ENCODE peak calls at places on chromosome 13, in ten cellular contexts. I is RWPE1, B is GM23248, X is colonic mucosa, M is psoas muscle, W is thoracic aorta, A is DND-41, Q is body of pancreas, O is pancreas, P is dorsolateral prefrontal cortex. R is an unnamed sample.

GRCh38 chr13:72652681-72653080 is 74.7 kb downstream of the MZT1 start:
- DNase-seq in O (no peak), X (no peak), P (no peak), I (no peak), B (no peak), A (no peak), M (no peak), W (no peak), Q (no peak), R (no peak)

GRCh38 chr13:25727250-25727649 is 324.6 kb downstream of the SHISA2 start:
- DNase-seq in W (no peak), M (no peak), O (peak; percentile 75), X (peak; percentile 36), B (no peak), Q (peak; percentile 85), A (no peak), I (no peak), P (no peak), R (no peak)

GRCh38 chr13:97432232-97432916 is 1.6 kb upstream of the RAP2A start:
- DNase-seq in Q (no peak), O (no peak), I (no peak), A (no peak), P (no peak), W (no peak), M (no peak), B (no peak), X (no peak), R (no peak)

GRCh38 chr13:91362908-91363307 is 15.4 kb downstream of the MIR17HG start:
- DNase-seq in O (no peak), A (no peak), M (no peak), Q (no peak), I (no peak), X (no peak), W (no peak), B (no peak), P (no peak), R (no peak)

GRCh38 chr13:73215807-73216206 is 157.0 kb downstream of the KLF5 start:
- DNase-seq in B (peak; percentile 71), O (no peak), I (no peak), W (no peak), X (no peak), A (no peak), P (no peak), M (no peak), Q (no peak), R (no peak)

GRCh38 chr13:97328222-97328790 is 105.7 kb upstream of the RAP2A start:
- DNase-seq in W (no peak), B (peak; percentile 56), Q (no peak), A (no peak), X (no peak), P (no peak), I (no peak), M (no peak), O (no peak), R (peak; percentile 36)

GRCh38 chr13:100140441-100140840 is 51.5 kb downstream of the PCCA start:
- DNase-seq in B (no peak), W (no peak), M (no peak), X (no peak), Q (no peak), P (no peak), O (no peak), A (no peak), I (no peak), R (no peak)

GRCh38 chr13:76822691-76823267 is 63.4 kb downstream of the KCTD12 start:
- DNase-seq in X (no peak), B (peak; percentile 74), P (no peak), Q (no peak), I (peak; percentile 8), A (no peak), O (no peak), M (no peak), W (no peak), R (no peak)

GRCh38 chr13:102291587-102292218 is 110.1 kb downstream of the FGF14 start:
- DNase-seq in M (no peak), O (no peak), W (no peak), I (no peak), A (no peak), Q (no peak), P (no peak), X (no peak), B (no peak), R (no peak)

GRCh38 chr13:37001921-37002250 is 1.3 kb downstream of the EXOSC8 start:
- DNase-seq in Q (no peak), B (no peak), O (no peak), X (no peak), W (no peak), P (no peak), A (no peak), I (no peak), M (no peak), R (no peak)

GRCh38 chr13:68927387-68928026 is 1180.1 kb upstream of the ATXN8OS start:
- DNase-seq in P (no peak), A (no peak), M (no peak), X (no peak), W (no peak), Q (peak; percentile 6), B (no peak), O (no peak), I (peak; percentile 1), R (no peak)

GRCh38 chr13:108200781-108201398 is 14.4 kb downstream of the LIG4 start:
- DNase-seq in M (no peak), O (no peak), W (no peak), I (peak; percentile 43), P (no peak), A (no peak), Q (no peak), X (no peak), B (peak; percentile 66), R (no peak)

GRCh38 chr13:93775507-93776108 is 549.0 kb downstream of the GPC6 start:
- DNase-seq in B (peak; percentile 76), O (no peak), I (no peak), P (no peak), Q (no peak), A (no peak), W (no peak), X (no peak), M (no peak), R (no peak)

GRCh38 chr13:105035092-105035491 is 1500.4 kb downstream of the EFNB2 start:
- DNase-seq in X (no peak), O (peak; percentile 37), M (no peak), P (no peak), I (no peak), W (no peak), Q (no peak), A (no peak), B (no peak), R (no peak)

GRCh38 chr13:112651306-112651705 is 38.5 kb upstream of the ATP11A start:
- DNase-seq in M (no peak), Q (no peak), O (no peak), X (no peak), B (no peak), A (no peak), P (no peak), W (no peak), I (no peak), R (no peak)

GRCh38 chr13:59472134-59472533 is 691.6 kb downstream of the DIAPH3 start:
- DNase-seq in A (no peak), Q (no peak), O (no peak), I (no peak), B (no peak), P (no peak), M (no peak), X (no peak), W (no peak), R (no peak)
- H3K27ac ChIP-seq in A (no peak overlapping the region), Q (no peak overlapping the region), O (no peak overlapping the region), I (no peak overlapping the region), B (no peak overlapping the region), P (no peak overlapping the region), M (no peak overlapping the region), X (no peak overlapping the region), W (no peak overlapping the region), R (no peak overlapping the region)

GRCh38 chr13:44158055-44158655 is 215.5 kb upstream of the SERP2 start:
- DNase-seq in B (no peak), I (no peak), O (no peak), M (peak; percentile 42), X (no peak), Q (no peak), W (no peak), P (no peak), A (no peak), R (no peak)

GRCh38 chr13:44157614-44158013 is 216.0 kb upstream of the SERP2 start:
- DNase-seq in I (no peak), W (no peak), P (no peak), X (no peak), A (no peak), M (no peak), O (no peak), B (no peak), Q (no peak), R (no peak)

GRCh38 chr13:44158741-44159632 is 214.6 kb upstream of the SERP2 start:
- DNase-seq in P (no peak), X (no peak), I (no peak), O (no peak), Q (no peak), M (peak; percentile 31), W (no peak), A (no peak), B (no peak), R (no peak)

GRCh38 chr13:44160549-44161278 is 212.9 kb upstream of the SERP2 start:
- DNase-seq in P (no peak), A (no peak), B (no peak), Q (no peak), M (no peak), W (no peak), X (no peak), I (no peak), O (no peak), R (no peak)

GRCh38 chr13:44159633-44160279 is 213.9 kb upstream of the SERP2 start:
- DNase-seq in B (peak; percentile 23), Q (no peak), I (peak; percentile 94), A (no peak), X (no peak), O (no peak), M (no peak), P (no peak), W (no peak), R (no peak)
- H3K27ac ChIP-seq in B (no peak overlapping the region), Q (no peak overlapping the region), I (peak overlapping the region; percentile 91), A (no peak overlapping the region), X (no peak overlapping the region), O (no peak overlapping the region), M (peak overlapping the region; percentile 87), P (peak overlapping the region; percentile 75), W (peak overlapping the region; percentile 88), R (peak overlapping the region; percentile 73)

DNA sequence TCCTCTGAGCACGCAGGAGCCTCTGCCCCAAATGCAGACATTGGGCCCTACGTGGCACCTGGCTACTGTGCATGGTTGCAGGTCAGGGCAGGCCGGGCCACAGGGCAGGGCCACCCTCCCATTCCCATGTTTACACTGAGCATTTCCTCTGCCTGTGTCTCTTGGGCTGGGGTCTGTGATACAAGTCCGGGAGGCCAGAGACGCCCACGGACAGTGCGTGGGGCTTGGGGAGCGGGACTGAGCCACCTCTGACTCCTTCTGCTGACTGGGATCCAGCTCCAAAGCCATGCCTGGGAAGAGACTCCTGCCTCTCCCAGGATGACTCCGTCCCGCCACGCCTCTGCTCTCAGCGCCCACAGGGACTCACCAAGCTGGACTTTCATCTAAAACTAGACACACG is 18.8 kb downstream of the GAS6 start:
- DNase-seq in Q (no peak), I (no peak), M (no peak), O (no peak), X (no peak), A (no peak), B (no peak), W (no peak), P (no peak), R (no peak)
- H3K27ac ChIP-seq in Q (no peak overlapping the region), I (peak overlapping the region; percentile 26), M (no peak overlapping the region), O (no peak overlapping the region), X (no peak overlapping the region), A (no peak overlapping the region), B (no peak overlapping the region), W (no peak overlapping the region), P (no peak overlapping the region), R (no peak overlapping the region)

GRCh38 chr13:110297011-110297410 is 9.9 kb downstream of the COL4A1 start:
- DNase-seq in X (no peak), B (no peak), P (no peak), I (no peak), M (no peak), A (no peak), O (no peak), W (no peak), Q (no peak), R (no peak)
- H3K27ac ChIP-seq in X (no peak overlapping the region), B (no peak overlapping the region), P (no peak overlapping the region), I (no peak overlapping the region), M (no peak overlapping the region), A (no peak overlapping the region), O (no peak overlapping the region), W (peak overlapping the region; percentile 43), Q (no peak overlapping the region), R (no peak overlapping the region)

R was measured in tibial nerve.